ENCODE peak calls at places on chromosomes 13 and 19, in ten cellular contexts. R, T, Z, Y, B, C, W, G, L and A are unnamed samples.

GRCh38 chr13:64429691-64430090 is 2800.4 kb downstream of the PCDH9 start:
- DNase-seq in R (no peak), B (no peak), T (no peak), G (no peak), C (no peak), L (no peak), Y (no peak), W (peak), Z (no peak), A (no peak)

GRCh38 chr19:54653181-54653809 is 9.5 kb upstream of the LILRB4 start:
- DNase-seq in B (no peak), R (no peak), Z (no peak), L (no peak), W (peak), C (no peak), G (no peak), Y (peak), T (no peak), A (no peak)

GRCh38 chr13:114077938-114078335 is 54.5 kb downstream of the RASA3 start:
- DNase-seq in B (peak), T (no peak), G (no peak), Z (peak), W (peak), Y (no peak), L (no peak), R (peak), C (no peak), A (no peak)

GRCh38 chr19:49422407-49423277 is 599 bp downstream of the PTH2 start:
- DNase-seq in W (no peak), R (peak), C (peak), Z (no peak), Y (peak), L (no peak), T (no peak), G (no peak), B (no peak), A (peak)

GRCh38 chr19:42455621-42456081 is 12.9 kb upstream of the CXCL17 start:
- DNase-seq in W (no peak), R (no peak), Y (no peak), C (no peak), B (no peak), Z (no peak), L (no peak), G (no peak), T (no peak), A (no peak)

GRCh38 chr13:49635599-49636433 is 7.5 kb downstream of the ARL11 start:
- DNase-seq in Y (no peak), C (peak), B (no peak), T (no peak), G (no peak), L (peak), R (no peak), W (peak), Z (peak), A (no peak)

GRCh38 chr13:30038884-30039283 is 188.5 kb upstream of the UBL3 start:
- DNase-seq in B (no peak), Z (no peak), Y (peak), T (no peak), L (no peak), G (no peak), C (no peak), W (peak), R (no peak), A (no peak)

GRCh38 chr13:96020941-96021340 is 32.3 kb downstream of the UGGT2 start:
- DNase-seq in W (no peak), Z (no peak), T (no peak), B (no peak), L (no peak), Y (no peak), C (no peak), G (no peak), R (no peak), A (no peak)

GRCh38 chr13:110874508-110874960 is 40.3 kb downstream of the ANKRD10 start:
- DNase-seq in G (peak), C (peak), L (peak), Z (peak), R (peak), Y (peak), T (peak), W (peak), B (peak), A (peak)

GRCh38 chr13:62473944-62474237 is 1058.2 kb upstream of the PCDH20 start:
- DNase-seq in T (no peak), G (no peak), Y (no peak), B (no peak), Z (no peak), R (no peak), L (no peak), W (no peak), C (no peak), A (no peak)

GRCh38 chr19:4482721-4483120 is 10.6 kb downstream of the HDGFL2 start:
- DNase-seq in R (no peak), Z (no peak), T (no peak), W (no peak), Y (no peak), L (no peak), C (no peak), B (no peak), G (no peak), A (no peak)

GRCh38 chr19:49515767-49516166 is 3.3 kb downstream of the FCGRT start:
- DNase-seq in T (peak), Z (no peak), Y (no peak), C (peak), G (peak), R (no peak), B (peak), L (no peak), W (no peak), A (no peak)

GRCh38 chr19:51722492-51722891 is 1.3 kb downstream of the HAS1 start:
- DNase-seq in Y (no peak), G (no peak), C (no peak), L (no peak), B (no peak), Z (no peak), R (no peak), T (no peak), W (no peak), A (no peak)

GRCh38 chr19:52669586-52669985 is 31.4 kb upstream of the ZNF83 start:
- DNase-seq in B (no peak), T (no peak), Z (no peak), L (no peak), C (no peak), G (no peak), W (no peak), R (no peak), Y (no peak), A (no peak)

GRCh38 chr13:34864650-34865049 is 77.4 kb upstream of the NBEA start:
- DNase-seq in W (peak), R (no peak), T (no peak), G (no peak), Y (no peak), C (no peak), L (no peak), Z (no peak), B (no peak), A (no peak)

GRCh38 chr19:49335784-49336481 is 727 bp downstream of the CD37 start:
- DNase-seq in W (no peak), Y (no peak), L (no peak), G (no peak), R (no peak), T (no peak), B (no peak), Z (no peak), C (no peak), A (no peak)

GRCh38 chr13:67018775-67019174 is 211.4 kb downstream of the PCDH9 start:
- DNase-seq in L (no peak), T (no peak), G (no peak), Z (no peak), R (no peak), C (no peak), W (no peak), Y (no peak), B (no peak), A (no peak)

GRCh38 chr19:57708641-57709354 is at the start of gene ZNF154:
- DNase-seq in Z (peak), R (peak), G (peak), L (no peak), T (no peak), Y (peak), W (peak), B (no peak), C (peak), A (peak)

GRCh38 chr13:111233080-111233479 is 87.4 kb upstream of the TEX29 start:
- DNase-seq in C (no peak), G (no peak), T (no peak), B (no peak), Y (no peak), W (no peak), L (no peak), Z (no peak), R (no peak), A (no peak)

GRCh38 chr19:51075998-51076397 is 6.7 kb downstream of the KLK14 start:
- DNase-seq in L (no peak), B (no peak), W (no peak), G (no peak), C (peak), Y (no peak), T (no peak), Z (no peak), R (no peak), A (no peak)

GRCh38 chr13:40672310-40673060 is 6.0 kb upstream of the FOXO1 start:
- DNase-seq in Z (peak), T (no peak), G (no peak), C (no peak), W (peak), L (no peak), Y (peak), R (no peak), B (no peak), A (no peak)

GRCh38 chr19:13026478-13026999 is 31.3 kb downstream of the NFIX start:
- DNase-seq in G (no peak), B (no peak), W (peak), T (no peak), C (no peak), R (no peak), Y (no peak), Z (no peak), L (peak), A (no peak)

GRCh38 chr19:15631817-15632216 is 8.9 kb upstream of the CYP4F3 start:
- DNase-seq in Y (peak), G (no peak), B (no peak), R (no peak), C (peak), T (no peak), L (no peak), Z (no peak), W (no peak), A (no peak)
- H3K4me3 ChIP-seq in Y (no peak), G (no peak), B (no peak), R (no peak), C (no peak), T (no peak), L (no peak), Z (no peak), W (no peak), A (no peak)

GRCh38 chr13:112686987-112687386 is 2.9 kb upstream of the ATP11A start:
- DNase-seq in T (no peak), L (peak), G (no peak), Z (no peak), R (no peak), B (no peak), W (no peak), C (no peak), Y (no peak), A (no peak)

GRCh38 chr13:112686364-112686763 is 3.5 kb upstream of the ATP11A start:
- DNase-seq in L (no peak), B (no peak), G (peak), C (no peak), Z (no peak), R (no peak), T (no peak), Y (no peak), W (no peak), A (no peak)

GRCh38 chr13:112689498-112690241 is at the start of gene ATP11A:
- DNase-seq in G (peak), Y (peak), W (peak), Z (peak), C (peak), T (peak), R (peak), B (peak), L (peak), A (peak)

GRCh38 chr13:112688560-112689497 is 1.0 kb upstream of the ATP11A start:
- DNase-seq in L (peak), W (peak), Z (no peak), C (peak), G (peak), Y (no peak), T (no peak), R (no peak), B (no peak), A (no peak)

DNA sequence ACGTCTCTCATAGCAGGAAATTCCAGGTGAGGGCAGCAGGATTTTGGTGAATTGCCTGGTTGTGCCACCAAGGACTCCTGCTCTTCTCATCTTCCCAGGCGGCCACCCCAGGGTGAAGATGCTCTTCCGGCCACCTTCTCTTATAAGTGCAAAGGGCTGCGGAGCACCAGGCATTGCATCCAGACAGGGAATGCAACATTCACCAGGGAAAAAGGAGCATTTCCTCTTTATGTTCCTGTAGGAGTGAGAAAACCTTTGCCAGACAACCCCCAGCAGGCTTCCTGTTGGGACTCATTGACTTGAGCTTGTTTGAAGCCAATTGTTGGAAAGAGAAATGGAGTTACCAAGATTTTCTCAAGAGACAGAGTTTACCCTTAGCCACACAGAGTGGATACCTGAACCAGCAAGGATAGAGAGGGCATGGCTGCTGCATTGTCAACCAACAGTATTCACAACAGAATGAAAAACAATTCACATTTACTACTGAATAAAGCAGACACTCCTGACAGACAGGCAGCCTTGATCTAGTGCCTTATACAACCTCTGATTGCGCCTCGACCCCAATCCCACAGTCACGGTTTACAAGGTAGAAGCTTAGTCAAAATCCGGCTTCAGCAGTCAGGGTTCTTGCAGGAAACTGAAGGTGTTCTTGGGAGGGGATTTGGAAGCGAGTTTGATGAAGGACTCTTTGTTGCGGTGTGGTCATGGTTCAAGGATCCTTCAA is 1.8 kb upstream of the ATP11A start:
- DNase-seq in T (no peak), G (no peak), W (no peak), C (no peak), B (no peak), Z (no peak), R (no peak), L (peak), Y (no peak), A (no peak)
- H3K4me3 ChIP-seq in T (no peak), G (no peak), W (no peak), C (no peak), B (no peak), Z (no peak), R (no peak), L (no peak), Y (no peak), A (no peak)

GRCh38 chr19:37309834-37310575 is 60.9 kb upstream of the ZNF527 start:
- DNase-seq in Y (no peak), R (no peak), Z (no peak), T (no peak), W (no peak), C (no peak), B (no peak), G (no peak), L (no peak), A (no peak)

GRCh38 chr19:37317403-37318209 is 53.3 kb upstream of the ZNF527 start:
- DNase-seq in T (peak), B (peak), R (peak), G (peak), C (peak), Y (peak), L (peak), Z (peak), W (peak), A (peak)

GRCh38 chr19:37313335-37313627 is 57.6 kb upstream of the ZNF527 start:
- DNase-seq in W (no peak), R (no peak), L (no peak), Y (no peak), C (no peak), G (no peak), B (no peak), Z (no peak), T (no peak), A (no peak)
- H3K4me3 ChIP-seq in W (no peak), R (no peak), L (peak), Y (no peak), C (peak), G (no peak), B (no peak), Z (no peak), T (no peak), A (no peak)

GRCh38 chr19:1847684-1848398 is 442 bp downstream of the REXO1 start:
- DNase-seq in W (peak), C (peak), L (no peak), Y (peak), T (no peak), B (peak), Z (peak), R (no peak), G (peak), A (no peak)

GRCh38 chr19:1844536-1845515 is 3.5 kb downstream of the REXO1 start:
- DNase-seq in R (no peak), L (no peak), W (no peak), B (no peak), C (no peak), Z (no peak), T (no peak), Y (no peak), G (no peak), A (no peak)

GRCh38 chr19:1845642-1846041 is 2.6 kb downstream of the REXO1 start:
- DNase-seq in Z (no peak), G (no peak), Y (no peak), R (no peak), C (peak), W (no peak), B (no peak), L (no peak), T (no peak), A (no peak)

GRCh38 chr19:1847348-1847683 is 967 bp downstream of the REXO1 start:
- DNase-seq in T (no peak), C (no peak), Y (no peak), W (peak), L (no peak), R (no peak), G (no peak), Z (peak), B (no peak), A (no peak)

GRCh38 chr19:1846517-1847205 is 1.6 kb downstream of the REXO1 start:
- DNase-seq in C (no peak), Y (no peak), W (no peak), G (no peak), L (no peak), R (no peak), B (no peak), Z (no peak), T (no peak), A (no peak)
- H3K4me3 ChIP-seq in C (peak), Y (peak), W (peak), G (peak), L (peak), R (no peak), B (peak), Z (peak), T (no peak), A (no peak)

DNA sequence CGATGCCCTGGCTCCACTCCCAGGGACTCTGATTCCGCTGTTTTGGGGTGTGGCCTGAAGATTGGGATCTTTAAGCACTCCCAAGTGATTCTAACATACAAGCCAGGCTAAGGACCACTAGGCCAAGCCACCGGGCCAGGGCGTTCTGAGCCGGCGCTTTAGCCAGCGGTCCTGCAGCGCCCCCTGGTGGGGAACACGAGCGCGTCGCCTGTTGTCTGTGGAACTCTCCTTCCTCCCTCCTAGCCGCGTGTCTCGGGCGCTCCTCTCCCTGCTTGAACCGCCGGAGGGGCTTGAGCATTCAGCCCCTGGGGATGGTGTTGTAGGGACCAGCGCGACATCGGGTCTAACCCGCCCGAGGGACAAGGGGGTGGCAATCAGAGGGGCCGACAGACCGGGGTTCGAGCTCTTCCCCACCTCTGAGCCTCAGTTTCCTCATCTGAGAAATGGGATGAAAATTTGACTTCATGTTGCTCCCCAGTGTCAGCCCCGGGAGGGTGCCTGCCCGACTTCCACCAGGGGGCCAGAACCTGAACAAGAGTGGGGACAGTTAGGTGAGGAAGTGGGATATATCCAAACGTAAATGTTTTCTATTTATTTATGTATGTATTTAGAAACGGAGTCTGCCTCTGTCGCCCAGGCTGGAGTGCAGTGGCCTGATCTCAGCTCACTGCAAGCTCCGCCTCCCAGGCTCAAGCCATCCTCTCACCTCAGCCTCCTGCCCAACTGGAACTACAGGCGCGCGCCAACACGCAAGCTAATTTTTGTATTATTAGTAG is 18.0 kb upstream of the PNMA8B start:
- DNase-seq in W (peak), L (peak), R (peak), B (peak), G (peak), Z (peak), T (peak), Y (peak), C (peak), A (peak)
- H3K4me3 ChIP-seq in W (no peak), L (no peak), R (no peak), B (no peak), G (no peak), Z (no peak), T (no peak), Y (no peak), C (no peak), A (no peak)

GRCh38 chr13:39035799-39036198 is 2.1 kb downstream of the PROSER1 start:
- DNase-seq in R (no peak), Y (no peak), B (no peak), G (no peak), T (no peak), L (no peak), C (no peak), W (no peak), Z (no peak), A (no peak)
- H3K4me3 ChIP-seq in R (no peak), Y (peak), B (peak), G (no peak), T (no peak), L (peak), C (peak), W (peak), Z (peak), A (peak)

GRCh38 chr19:47521473-47522180 is 6.8 kb upstream of the NAPA start:
- DNase-seq in L (no peak), W (no peak), G (no peak), R (no peak), C (no peak), Y (no peak), T (no peak), Z (no peak), B (no peak), A (no peak)
- H3K4me3 ChIP-seq in L (no peak), W (no peak), G (no peak), R (no peak), C (no peak), Y (no peak), T (no peak), Z (no peak), B (no peak), A (no peak)

GRCh38 chr19:33193864-33194362 is at the start of gene LRP3:
- DNase-seq in T (no peak), B (peak), W (peak), L (peak), C (peak), G (peak), Y (peak), R (peak), Z (no peak), A (no peak)
- H3K4me3 ChIP-seq in T (peak), B (peak), W (peak), L (peak), C (peak), G (peak), Y (peak), R (peak), Z (peak), A (peak)

DNA sequence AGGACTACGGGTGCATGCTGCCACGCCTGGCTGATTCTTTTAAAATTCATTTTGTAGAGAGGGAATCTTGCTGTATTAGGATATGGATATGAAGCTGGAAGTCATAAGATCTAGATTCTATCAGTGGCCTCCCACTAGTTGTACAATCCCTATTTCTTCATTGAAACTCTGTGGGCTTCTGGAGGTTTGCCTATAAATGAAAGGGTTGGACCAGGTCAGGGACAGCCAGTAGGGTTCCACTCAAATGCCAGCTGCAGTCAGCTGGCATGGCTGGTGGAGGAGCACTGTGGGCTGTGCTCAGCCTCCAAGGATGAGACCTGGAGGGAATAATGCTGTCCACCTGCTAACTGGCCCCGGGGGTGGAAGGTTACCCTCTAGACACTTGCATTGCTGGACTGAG is 110.2 kb upstream of the GJB6 start:
- DNase-seq in Z (no peak), L (no peak), T (no peak), B (no peak), G (no peak), Y (no peak), R (no peak), C (no peak), W (no peak), A (no peak)
- H3K4me3 ChIP-seq in Z (no peak), L (no peak), T (no peak), B (no peak), G (no peak), Y (no peak), R (no peak), C (no peak), W (no peak), A (no peak)